ENCODE peak calls at places on chromosomes 12 and 14, in ten cellular contexts. B is uterus, N is fibroblast of lung, I is colonic mucosa, E is body of pancreas, A is left ventricle myocardium inferior, R is bronchial epithelial cell, Y is fibroblast of mammary gland, X is MM.1S, C is IMR-90. H is an unnamed sample.

GRCh38 chr12:128675576-128675975 is 148.2 kb downstream of the SLC15A4 start:
- DNase-seq in Y (no peak), A (no peak), X (no peak), N (no peak), R (no peak), I (no peak), B (no peak), C (no peak), E (no peak), H (no peak)

GRCh38 chr12:124543052-124543590 is 24.3 kb downstream of the NCOR2 start:
- DNase-seq in A (no peak), B (no peak), Y (no peak), N (no peak), I (no peak), E (no peak), X (no peak), R (no peak), C (no peak), H (no peak)

GRCh38 chr12:52865090-52865944 is 16.5 kb upstream of the KRT78 start:
- DNase-seq in N (peak), R (peak), I (peak), A (peak), C (peak), X (no peak), E (peak), Y (peak), B (peak), H (peak)

GRCh38 chr12:75981247-75981646 is 50.3 kb downstream of the PHLDA1 start:
- DNase-seq in B (no peak), N (no peak), X (no peak), E (no peak), R (no peak), A (no peak), C (no peak), Y (no peak), I (no peak), H (no peak)

GRCh38 chr12:58419905-58420304 is 478.5 kb downstream of the ATP23 start:
- DNase-seq in A (no peak), R (peak), E (no peak), X (no peak), B (no peak), C (peak), I (no peak), N (no peak), Y (peak), H (no peak)

GRCh38 chr14:104223810-104224515 is 85.6 kb downstream of the KIF26A start:
- DNase-seq in C (no peak), R (no peak), Y (no peak), X (no peak), I (no peak), E (no peak), B (no peak), N (no peak), A (no peak), H (no peak)

GRCh38 chr12:119705182-119705581 is 37.2 kb downstream of the PRKAB1 start:
- DNase-seq in I (no peak), E (no peak), X (no peak), N (no peak), A (no peak), B (no peak), Y (no peak), C (no peak), R (no peak), H (no peak)

GRCh38 chr12:83389237-83389996 is 702.7 kb downstream of the TMTC2 start:
- DNase-seq in N (no peak), I (peak), E (peak), A (no peak), X (peak), B (no peak), R (no peak), C (no peak), Y (no peak), H (no peak)

GRCh38 chr14:21098134-21098891 is at the start of gene ZNF219:
- DNase-seq in N (peak), X (no peak), I (peak), C (peak), A (peak), R (peak), E (peak), Y (peak), B (peak), H (peak)

GRCh38 chr12:79690606-79691298 is at the start of gene PAWR:
- DNase-seq in X (peak), N (peak), B (peak), C (peak), R (peak), A (peak), Y (peak), E (peak), I (peak), H (no peak)

GRCh38 chr12:115216300-115216699 is 532.3 kb upstream of the TBX3 start:
- DNase-seq in R (no peak), X (no peak), Y (no peak), B (no peak), I (no peak), A (no peak), N (no peak), E (no peak), C (peak), H (no peak)

GRCh38 chr12:94666158-94666557 is 15.8 kb upstream of the TMCC3 start:
- DNase-seq in I (no peak), C (no peak), Y (no peak), X (no peak), N (no peak), B (no peak), A (no peak), R (no peak), E (no peak), H (no peak)

GRCh38 chr12:66901136-66901932 is 222.5 kb upstream of the GRIP1 start:
- DNase-seq in C (no peak), I (no peak), N (no peak), E (no peak), X (peak), Y (no peak), A (no peak), R (peak), B (no peak), H (no peak)

DNA sequence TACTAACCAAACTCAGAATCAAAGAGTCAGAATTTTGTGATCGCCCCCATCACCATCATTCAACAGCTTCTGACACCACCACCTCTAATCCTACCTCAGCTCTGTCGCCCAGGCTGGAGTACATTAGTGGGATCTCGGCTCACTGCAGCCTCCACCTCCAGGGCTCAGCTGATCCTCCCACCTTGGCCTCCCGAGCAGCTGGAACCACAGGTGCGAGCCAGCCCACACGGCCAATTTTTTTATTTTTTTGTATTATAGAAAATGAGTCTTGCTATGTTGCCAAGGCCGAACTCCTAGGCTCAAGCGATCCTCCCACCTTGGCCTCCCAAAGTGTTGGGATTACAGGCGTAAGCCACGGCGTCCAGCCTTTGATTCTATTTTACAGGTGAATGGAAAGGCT is 212.6 kb downstream of the GXYLT1 start:
- DNase-seq in R (no peak), Y (no peak), I (no peak), N (no peak), X (no peak), A (no peak), C (no peak), B (no peak), E (no peak), H (no peak)
- H3K4me3 ChIP-seq in R (peak), Y (no peak), I (peak), N (no peak), X (no peak), A (peak), C (peak), B (no peak), E (no peak), H (no peak)

DNA sequence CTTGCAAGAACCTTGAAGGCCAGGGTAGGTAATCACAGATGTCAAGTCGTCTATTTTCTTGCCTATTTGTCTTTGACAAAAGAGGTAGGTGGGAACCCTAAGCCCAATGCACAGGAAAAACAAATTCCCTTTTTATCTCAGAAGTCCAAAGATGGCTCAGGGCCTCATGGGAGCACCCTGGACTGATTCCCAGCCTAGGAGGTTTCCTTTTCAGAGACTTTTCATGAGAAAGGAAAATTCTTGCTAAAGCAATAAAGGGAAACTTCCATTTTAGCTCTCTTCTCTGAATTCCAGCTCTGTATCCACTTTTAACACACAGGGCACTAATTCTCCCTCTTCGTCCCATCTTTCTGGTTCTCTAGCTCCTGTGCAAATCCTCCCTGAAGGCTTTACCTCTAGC is 1.2 kb downstream of the ZNF641 start:
- DNase-seq in C (no peak), Y (peak), N (peak), B (peak), E (no peak), A (peak), X (no peak), R (no peak), I (no peak), H (no peak)
- H3K4me3 ChIP-seq in C (no peak), Y (no peak), N (no peak), B (peak), E (no peak), A (peak), X (no peak), R (no peak), I (no peak), H (no peak)

GRCh38 chr14:67270354-67270753 is 29.1 kb downstream of the PALS1 start:
- DNase-seq in E (no peak), R (no peak), C (peak), A (no peak), X (no peak), N (peak), B (no peak), I (no peak), Y (no peak), H (no peak)
- H3K4me3 ChIP-seq in E (no peak), R (no peak), C (no peak), A (peak), X (no peak), N (no peak), B (no peak), I (no peak), Y (no peak), H (no peak)

DNA sequence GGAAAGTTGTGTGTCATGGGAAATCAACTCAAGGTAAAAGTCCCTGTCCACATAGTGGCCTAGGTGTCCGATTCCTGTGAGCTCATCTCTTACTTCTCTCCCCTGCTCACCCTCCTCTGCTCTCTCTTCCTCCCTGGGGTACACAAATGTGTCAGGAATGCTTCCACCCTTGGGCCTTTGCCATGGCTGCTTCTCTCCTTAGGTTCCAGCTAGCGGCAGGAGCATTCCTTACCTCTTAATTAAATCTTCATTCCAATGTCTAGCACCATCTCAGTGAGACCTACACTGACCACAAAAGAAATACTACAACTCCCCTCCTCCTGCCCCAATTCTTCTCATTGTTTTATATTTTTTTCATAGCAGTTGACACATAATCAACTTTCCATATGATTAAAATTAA is 298.6 kb downstream of the PDZRN4 start:
- DNase-seq in R (no peak), C (peak), E (no peak), I (no peak), B (no peak), X (no peak), N (no peak), Y (peak), A (no peak), H (no peak)
- H3K4me3 ChIP-seq in R (no peak), C (no peak), E (no peak), I (no peak), B (no peak), X (no peak), N (no peak), Y (no peak), A (no peak), H (no peak)

H was measured in DND-41.